ENCODE peak calls at places on chromosomes 1 and 21, in seven cellular contexts. C is PC-3, A is ascending aorta, W is A549, Q is upper lobe of right lung, N is pancreas, M is fibroblast of lung. G is an unnamed sample.

GRCh38 chr1:51512611-51513010 is 6.5 kb downstream of the EPS15 start:
- DNase-seq in Q (no peak), M (no peak), W (no peak), N (no peak), C (no peak), A (no peak), G (no peak)

GRCh38 chr1:45840704-45841103 is 37.3 kb downstream of the MAST2 start:
- DNase-seq in Q (no peak), A (no peak), N (no peak), C (peak), M (no peak), W (no peak), G (no peak)

GRCh38 chr1:61480273-61480672 is 244.7 kb downstream of the TM2D1 start:
- DNase-seq in C (no peak), N (no peak), A (no peak), Q (no peak), W (no peak), M (no peak), G (no peak)

GRCh38 chr1:63789856-63790605 is 16.2 kb downstream of the ROR1 start:
- DNase-seq in N (no peak), M (no peak), W (no peak), A (no peak), C (peak), Q (no peak), G (no peak)

GRCh38 chr1:156927215-156928042 is 7.0 kb downstream of the LRRC71 start:
- DNase-seq in M (peak), N (peak), W (peak), Q (peak), A (peak), C (peak), G (peak)

GRCh38 chr1:86788300-86789206 is 84.2 kb downstream of the SH3GLB1 start:
- DNase-seq in Q (no peak), N (no peak), A (peak), C (peak), W (peak), M (peak), G (no peak)

GRCh38 chr1:9721606-9722377 is 70.3 kb downstream of the PIK3CD start:
- DNase-seq in N (no peak), M (no peak), A (no peak), Q (no peak), C (peak), W (peak), G (no peak)

GRCh38 chr21:39001341-39001740 is 181.9 kb downstream of the PSMG1 start:
- DNase-seq in N (no peak), W (no peak), A (no peak), Q (no peak), C (no peak), M (no peak), G (no peak)

GRCh38 chr1:231918239-231919015 is 291.8 kb downstream of the DISC1 start:
- DNase-seq in M (peak), W (peak), Q (no peak), A (no peak), C (peak), N (no peak), G (no peak)

GRCh38 chr1:1051127-1051810 is 22.8 kb downstream of the RNF223 start:
- DNase-seq in C (no peak), Q (no peak), A (no peak), W (no peak), M (no peak), N (no peak), G (no peak)

GRCh38 chr1:203672354-203672753 is 45.7 kb downstream of the ATP2B4 start:
- DNase-seq in N (peak), W (no peak), M (peak), A (peak), C (no peak), Q (no peak), G (no peak)

GRCh38 chr1:20359451-20360330 is 69.0 kb downstream of the VWA5B1 start:
- DNase-seq in Q (no peak), A (no peak), M (no peak), W (no peak), C (peak), N (peak), G (no peak)

DNA sequence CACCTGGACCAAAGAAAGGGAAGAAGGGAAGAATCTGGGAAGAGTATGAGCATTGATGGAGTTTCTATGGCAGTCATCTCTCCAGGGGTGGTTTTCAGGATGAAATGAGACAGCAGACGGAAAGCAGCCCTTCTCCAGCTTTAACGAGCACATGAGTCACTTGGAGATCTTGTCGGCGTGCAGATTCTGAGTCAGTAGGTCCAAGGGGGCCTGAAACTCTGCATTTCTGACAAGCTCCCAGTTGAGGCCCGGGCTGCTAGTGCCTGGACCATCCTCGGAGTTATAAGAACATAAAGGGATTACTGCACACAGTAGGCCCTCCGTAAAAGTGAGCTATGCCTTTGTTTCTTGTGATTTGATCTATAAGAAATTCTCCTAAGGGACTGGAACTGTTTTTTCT is 17.6 kb downstream of the HSPG2 start:
- DNase-seq in M (peak), C (peak), N (no peak), Q (no peak), A (no peak), W (peak), G (no peak)
- H3K27ac ChIP-seq in M (peak), C (no peak), N (no peak), Q (peak), A (peak), W (peak), G (no peak)

DNA sequence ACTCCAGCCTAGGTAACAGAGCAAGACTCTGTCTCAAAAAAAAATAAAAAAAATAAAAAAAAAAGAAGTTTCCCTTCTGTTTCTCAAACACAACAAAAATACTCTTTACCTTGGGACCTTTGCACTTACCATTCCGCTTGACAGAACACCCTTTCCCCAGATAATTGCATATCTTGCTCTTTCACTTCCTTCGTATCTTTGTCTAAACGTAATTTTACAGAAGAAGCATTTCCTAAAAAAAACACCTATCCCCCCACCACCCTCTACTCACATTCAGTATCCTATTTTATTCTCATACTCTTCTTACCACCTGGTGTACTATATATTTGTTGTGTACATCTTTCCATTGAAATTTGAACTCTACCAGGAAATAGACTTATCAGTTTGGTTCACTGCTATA is 32.7 kb downstream of the ASH1L start:
- DNase-seq in A (no peak), Q (no peak), W (no peak), M (no peak), C (no peak), N (no peak), G (no peak)
- H3K4me3 ChIP-seq in A (no peak), Q (no peak), W (no peak), M (no peak), C (no peak), N (no peak), G (no peak)

DNA sequence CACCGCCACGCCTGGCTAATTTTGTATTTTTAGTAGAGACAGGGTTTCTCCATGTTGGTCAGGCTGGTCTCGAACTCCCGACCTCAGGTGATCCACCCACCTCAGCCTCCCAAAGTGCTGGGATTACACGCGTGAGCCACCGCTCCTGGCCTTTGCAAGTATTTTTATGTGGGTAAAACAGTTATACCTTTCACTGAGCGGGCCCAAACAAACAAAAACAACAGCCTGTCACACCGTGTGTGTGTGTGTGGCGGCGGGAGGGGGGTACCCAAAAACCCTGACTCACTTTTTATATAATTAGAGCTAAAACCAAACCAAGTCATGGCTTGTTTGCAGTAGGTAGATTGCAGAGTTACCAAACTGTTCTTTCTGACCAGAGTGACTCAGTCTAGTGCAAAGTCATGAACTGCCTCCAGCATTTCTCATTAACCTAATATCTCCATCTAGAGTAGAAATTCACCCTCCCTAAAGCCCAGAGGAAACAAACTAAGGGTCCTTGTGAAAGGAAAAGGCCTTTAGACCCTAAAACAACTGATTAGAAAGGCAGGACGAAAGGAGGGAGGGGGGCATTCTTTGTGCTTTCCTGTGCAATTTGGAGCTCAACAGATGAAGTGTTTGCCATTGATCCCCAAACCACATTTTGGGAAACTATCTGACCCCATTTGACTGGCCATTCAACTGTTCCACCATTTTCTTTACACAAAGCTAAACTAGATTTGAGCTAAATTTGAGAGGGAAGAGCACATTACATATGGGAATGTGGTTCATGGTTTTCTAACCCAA is 181.0 kb downstream of the DHRS3 start:
- DNase-seq in Q (no peak), N (no peak), A (no peak), C (peak), M (peak), W (peak), G (no peak)
- TF ChIP-seq CTCF in Q (no peak), N (no peak), A (no peak), C (no peak), M (no peak), W (no peak), G (no peak)

GRCh38 chr1:56922070-56922469 is 43.7 kb downstream of the C8B start:
- DNase-seq in Q (no peak), W (no peak), N (no peak), C (no peak), A (no peak), M (no peak), G (no peak)
- H3K27ac ChIP-seq in Q (no peak), W (no peak), N (no peak), C (no peak), A (no peak), M (no peak), G (no peak)

GRCh38 chr1:150764617-150765090 is 924 bp downstream of the CTSS start:
- DNase-seq in M (peak), C (peak), N (no peak), W (peak), Q (no peak), A (no peak), G (no peak)
- H3K4me3 ChIP-seq in M (no peak), C (no peak), N (peak), W (peak), Q (peak), A (no peak), G (peak)

G was measured in right lobe of liver.